ENCODE peak calls at places on chromosomes 7 and 10, in six cellular contexts. One of them, this sample, is unnamed. For H3K27me3, the result is how much of the 10 kb centered on the place peaks cover.

GRCh38 chr7:45092100-45092930 is 3.5 kb upstream of the NACAD start:
- DNase-seq in tibial nerve: no peak
- DNase-seq in upper lobe of left lung: no peak
- DNase-seq in HL-60: no peak
- DNase-seq in cardiac muscle cell: no peak
- DNase-seq in neural progenitor cell: no peak
- DNase-seq in this sample: no peak

GRCh38 chr7:34337163-34337562 is 320.9 kb upstream of the NPSR1 start:
- DNase-seq in cardiac muscle cell: no peak
- DNase-seq in upper lobe of left lung: no peak
- DNase-seq in neural progenitor cell: no peak
- DNase-seq in tibial nerve: no peak
- DNase-seq in HL-60: no peak
- DNase-seq in this sample: no peak

GRCh38 chr10:12742776-12743175 is 258.7 kb downstream of the CCDC3 start:
- DNase-seq in upper lobe of left lung: no peak
- DNase-seq in neural progenitor cell: no peak
- DNase-seq in HL-60: no peak
- DNase-seq in cardiac muscle cell: no peak
- DNase-seq in tibial nerve: no peak
- DNase-seq in this sample: no peak

GRCh38 chr7:55111007-55111406 is 92.2 kb downstream of the EGFR start:
- DNase-seq in cardiac muscle cell: no peak
- DNase-seq in upper lobe of left lung: peak
- DNase-seq in tibial nerve: no peak
- DNase-seq in HL-60: no peak
- DNase-seq in neural progenitor cell: no peak
- DNase-seq in this sample: no peak

GRCh38 chr10:126630225-126630624 is 40.3 kb downstream of the C10orf90 start:
- DNase-seq in upper lobe of left lung: no peak
- DNase-seq in cardiac muscle cell: no peak
- DNase-seq in tibial nerve: no peak
- DNase-seq in neural progenitor cell: no peak
- DNase-seq in HL-60: no peak
- DNase-seq in this sample: no peak

GRCh38 chr10:85532821-85533220 is 833.8 kb downstream of the GRID1 start:
- DNase-seq in neural progenitor cell: no peak
- DNase-seq in cardiac muscle cell: no peak
- DNase-seq in tibial nerve: no peak
- DNase-seq in HL-60: no peak
- DNase-seq in upper lobe of left lung: no peak
- DNase-seq in this sample: no peak

GRCh38 chr10:70379581-70380176 is 2.7 kb downstream of the LRRC20 start:
- DNase-seq in cardiac muscle cell: no peak
- DNase-seq in tibial nerve: no peak
- DNase-seq in HL-60: peak
- DNase-seq in upper lobe of left lung: no peak
- DNase-seq in neural progenitor cell: peak
- DNase-seq in this sample: no peak

GRCh38 chr10:79207096-79207357 is 138.3 kb downstream of the ZMIZ1 start:
- DNase-seq in neural progenitor cell: no peak
- DNase-seq in tibial nerve: no peak
- DNase-seq in cardiac muscle cell: no peak
- DNase-seq in upper lobe of left lung: no peak
- DNase-seq in HL-60: no peak
- DNase-seq in this sample: no peak

GRCh38 chr10:74255214-74255613 is 104.2 kb downstream of the ADK start:
- DNase-seq in upper lobe of left lung: no peak
- DNase-seq in neural progenitor cell: no peak
- DNase-seq in HL-60: no peak
- DNase-seq in cardiac muscle cell: no peak
- DNase-seq in tibial nerve: no peak
- DNase-seq in this sample: no peak

GRCh38 chr10:17617031-17617911 is at the start of gene HACD1:
- DNase-seq in upper lobe of left lung: peak
- DNase-seq in HL-60: peak
- DNase-seq in tibial nerve: peak
- DNase-seq in cardiac muscle cell: peak
- DNase-seq in neural progenitor cell: peak
- DNase-seq in this sample: peak

DNA sequence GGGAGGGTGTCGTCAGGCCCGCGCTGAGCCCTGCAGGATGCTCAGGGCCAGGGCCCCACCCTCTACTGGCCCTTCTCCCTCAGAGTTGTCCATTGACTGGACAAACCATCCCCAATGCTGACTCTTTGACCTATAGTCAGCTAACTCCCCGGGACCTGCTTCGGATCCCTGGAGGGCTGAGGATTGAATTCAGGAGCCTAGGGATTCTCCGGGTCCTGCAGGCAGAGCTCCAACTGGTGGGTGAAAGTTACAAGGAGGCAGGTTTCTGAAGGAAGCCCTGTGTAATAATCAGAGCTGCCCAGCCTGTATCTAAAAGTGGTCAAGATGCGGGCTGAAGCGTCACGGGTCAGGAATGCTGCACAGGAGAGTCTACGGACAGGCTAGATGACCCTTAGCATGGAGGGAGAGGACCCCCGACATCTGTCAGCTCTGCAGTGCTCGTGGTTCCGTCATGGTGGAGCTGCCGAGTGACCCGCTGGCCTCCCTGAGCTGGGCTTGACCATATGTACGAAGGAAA is 602 bp upstream of the CALHM2 start:
- DNase-seq in upper lobe of left lung: no peak
- DNase-seq in cardiac muscle cell: no peak
- DNase-seq in HL-60: no peak
- DNase-seq in tibial nerve: no peak
- DNase-seq in neural progenitor cell: no peak
- DNase-seq in this sample: no peak
- H3K4me3 ChIP-seq in upper lobe of left lung: peak
- H3K4me3 ChIP-seq in cardiac muscle cell: no peak
- H3K4me3 ChIP-seq in HL-60: peak
- H3K4me3 ChIP-seq in tibial nerve: peak
- H3K4me3 ChIP-seq in neural progenitor cell: peak
- H3K4me3 ChIP-seq in this sample: peak

GRCh38 chr7:52269669-52270068 is 765.8 kb upstream of the POM121L12 start:
- DNase-seq in HL-60: no peak
- DNase-seq in tibial nerve: no peak
- DNase-seq in upper lobe of left lung: no peak
- DNase-seq in neural progenitor cell: no peak
- DNase-seq in cardiac muscle cell: no peak
- DNase-seq in this sample: no peak

GRCh38 chr7:52271663-52272062 is 763.8 kb upstream of the POM121L12 start:
- DNase-seq in neural progenitor cell: no peak
- DNase-seq in cardiac muscle cell: no peak
- DNase-seq in upper lobe of left lung: no peak
- DNase-seq in tibial nerve: no peak
- DNase-seq in HL-60: no peak
- DNase-seq in this sample: no peak

GRCh38 chr7:52273685-52274610 is 761.5 kb upstream of the POM121L12 start:
- DNase-seq in cardiac muscle cell: no peak
- DNase-seq in upper lobe of left lung: no peak
- DNase-seq in HL-60: no peak
- DNase-seq in neural progenitor cell: no peak
- DNase-seq in tibial nerve: no peak
- DNase-seq in this sample: peak

DNA sequence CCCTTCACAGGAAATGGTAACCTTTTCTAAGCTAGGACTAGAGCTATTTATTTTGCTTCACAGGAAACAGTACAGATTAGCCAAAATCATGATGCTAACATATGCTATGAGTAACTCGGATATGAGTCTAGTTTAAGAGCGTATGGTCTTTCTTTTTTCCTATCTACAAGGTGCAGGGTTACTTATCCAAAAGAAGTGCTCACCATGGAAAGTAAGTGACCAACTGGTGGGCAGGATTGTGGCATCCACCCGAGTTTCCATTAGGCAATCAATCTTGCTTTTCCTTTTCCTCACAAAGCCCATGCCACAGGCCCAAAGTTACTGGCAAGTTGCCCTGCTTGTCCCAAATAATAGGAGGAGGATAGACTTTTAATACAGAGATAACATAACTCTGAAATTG is 765.1 kb upstream of the POM121L12 start:
- DNase-seq in tibial nerve: no peak
- DNase-seq in HL-60: no peak
- DNase-seq in upper lobe of left lung: no peak
- DNase-seq in cardiac muscle cell: no peak
- DNase-seq in neural progenitor cell: no peak
- DNase-seq in this sample: no peak
- TF ChIP-seq CTCF in tibial nerve: no peak
- TF ChIP-seq CTCF in HL-60: no peak
- TF ChIP-seq CTCF in upper lobe of left lung: no peak
- TF ChIP-seq CTCF in cardiac muscle cell: no peak
- TF ChIP-seq CTCF in neural progenitor cell: no peak
- TF ChIP-seq CTCF in this sample: no peak

GRCh38 chr10:44913312-44914079 is 2.4 kb downstream of the TMEM72 start:
- DNase-seq in tibial nerve: no peak
- DNase-seq in cardiac muscle cell: peak
- DNase-seq in upper lobe of left lung: no peak
- DNase-seq in neural progenitor cell: no peak
- DNase-seq in HL-60: no peak
- DNase-seq in this sample: no peak

GRCh38 chr10:44911081-44911540 is at the start of gene TMEM72:
- DNase-seq in tibial nerve: no peak
- DNase-seq in cardiac muscle cell: peak
- DNase-seq in neural progenitor cell: peak
- DNase-seq in upper lobe of left lung: peak
- DNase-seq in HL-60: no peak
- DNase-seq in this sample: no peak

GRCh38 chr10:44911951-44912350 is 814 bp downstream of the TMEM72 start:
- DNase-seq in tibial nerve: no peak
- DNase-seq in HL-60: no peak
- DNase-seq in cardiac muscle cell: no peak
- DNase-seq in upper lobe of left lung: no peak
- DNase-seq in neural progenitor cell: no peak
- DNase-seq in this sample: no peak

GRCh38 chr10:44917848-44918247 is 6.7 kb downstream of the TMEM72 start:
- DNase-seq in upper lobe of left lung: no peak
- DNase-seq in tibial nerve: no peak
- DNase-seq in cardiac muscle cell: no peak
- DNase-seq in neural progenitor cell: no peak
- DNase-seq in HL-60: no peak
- DNase-seq in this sample: no peak

DNA sequence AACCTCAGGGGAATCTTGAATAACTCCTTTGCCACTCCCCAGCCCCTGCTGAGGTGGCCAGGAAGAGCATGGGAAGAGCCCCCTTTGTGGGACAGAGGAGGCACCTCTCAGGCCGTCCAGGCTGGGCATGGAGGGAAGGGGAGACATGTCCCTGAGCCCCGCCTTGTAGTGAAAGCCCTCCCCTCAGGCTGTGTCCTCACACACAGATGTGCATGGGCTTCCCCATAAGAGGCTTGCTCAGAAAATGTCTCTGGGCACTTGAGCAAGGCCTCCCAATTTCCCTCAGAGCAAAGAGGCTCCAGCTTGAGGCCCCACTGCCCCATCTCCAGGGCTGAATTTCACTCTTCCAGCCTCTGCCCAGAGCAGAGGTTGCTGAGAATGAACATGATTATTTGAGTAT is 3.8 kb downstream of the TMEM72 start:
- DNase-seq in upper lobe of left lung: no peak
- DNase-seq in cardiac muscle cell: no peak
- DNase-seq in neural progenitor cell: no peak
- DNase-seq in tibial nerve: no peak
- DNase-seq in HL-60: no peak
- DNase-seq in this sample: no peak
- H3K27me3 ChIP-seq in upper lobe of left lung: under half
- H3K27me3 ChIP-seq in cardiac muscle cell: under half
- H3K27me3 ChIP-seq in neural progenitor cell: under half
- H3K27me3 ChIP-seq in tibial nerve: under half
- H3K27me3 ChIP-seq in HL-60: under half
- H3K27me3 ChIP-seq in this sample: under half

GRCh38 chr10:21516270-21517131 is 9.0 kb downstream of the SKIDA1 start:
- DNase-seq in HL-60: no peak
- DNase-seq in cardiac muscle cell: peak
- DNase-seq in tibial nerve: no peak
- DNase-seq in upper lobe of left lung: peak
- DNase-seq in neural progenitor cell: peak
- DNase-seq in this sample: peak

GRCh38 chr10:21518629-21519321 is 6.7 kb downstream of the SKIDA1 start:
- DNase-seq in cardiac muscle cell: peak
- DNase-seq in upper lobe of left lung: no peak
- DNase-seq in neural progenitor cell: peak
- DNase-seq in HL-60: no peak
- DNase-seq in tibial nerve: no peak
- DNase-seq in this sample: no peak

GRCh38 chr10:21517983-21518628 is 7.4 kb downstream of the SKIDA1 start:
- DNase-seq in neural progenitor cell: peak
- DNase-seq in tibial nerve: no peak
- DNase-seq in cardiac muscle cell: peak
- DNase-seq in HL-60: no peak
- DNase-seq in upper lobe of left lung: no peak
- DNase-seq in this sample: no peak

GRCh38 chr10:21515581-21516269 is 9.8 kb downstream of the SKIDA1 start:
- DNase-seq in neural progenitor cell: peak
- DNase-seq in HL-60: no peak
- DNase-seq in upper lobe of left lung: no peak
- DNase-seq in tibial nerve: no peak
- DNase-seq in cardiac muscle cell: no peak
- DNase-seq in this sample: no peak

GRCh38 chr10:21517134-21517982 is 8.1 kb downstream of the SKIDA1 start:
- DNase-seq in upper lobe of left lung: peak
- DNase-seq in cardiac muscle cell: peak
- DNase-seq in tibial nerve: no peak
- DNase-seq in neural progenitor cell: peak
- DNase-seq in HL-60: no peak
- DNase-seq in this sample: peak
- H3K4me3 ChIP-seq in upper lobe of left lung: peak
- H3K4me3 ChIP-seq in cardiac muscle cell: peak
- H3K4me3 ChIP-seq in tibial nerve: peak
- H3K4me3 ChIP-seq in neural progenitor cell: peak
- H3K4me3 ChIP-seq in HL-60: peak
- H3K4me3 ChIP-seq in this sample: peak

GRCh38 chr7:30285067-30285530 is 702 bp downstream of the ZNRF2 start:
- DNase-seq in upper lobe of left lung: peak
- DNase-seq in neural progenitor cell: peak
- DNase-seq in cardiac muscle cell: peak
- DNase-seq in HL-60: no peak
- DNase-seq in tibial nerve: no peak
- DNase-seq in this sample: no peak
- TF ChIP-seq CTCF in upper lobe of left lung: no peak
- TF ChIP-seq CTCF in neural progenitor cell: no peak
- TF ChIP-seq CTCF in cardiac muscle cell: no peak
- TF ChIP-seq CTCF in HL-60: no peak
- TF ChIP-seq CTCF in tibial nerve: no peak
- TF ChIP-seq CTCF in this sample: no peak

DNA sequence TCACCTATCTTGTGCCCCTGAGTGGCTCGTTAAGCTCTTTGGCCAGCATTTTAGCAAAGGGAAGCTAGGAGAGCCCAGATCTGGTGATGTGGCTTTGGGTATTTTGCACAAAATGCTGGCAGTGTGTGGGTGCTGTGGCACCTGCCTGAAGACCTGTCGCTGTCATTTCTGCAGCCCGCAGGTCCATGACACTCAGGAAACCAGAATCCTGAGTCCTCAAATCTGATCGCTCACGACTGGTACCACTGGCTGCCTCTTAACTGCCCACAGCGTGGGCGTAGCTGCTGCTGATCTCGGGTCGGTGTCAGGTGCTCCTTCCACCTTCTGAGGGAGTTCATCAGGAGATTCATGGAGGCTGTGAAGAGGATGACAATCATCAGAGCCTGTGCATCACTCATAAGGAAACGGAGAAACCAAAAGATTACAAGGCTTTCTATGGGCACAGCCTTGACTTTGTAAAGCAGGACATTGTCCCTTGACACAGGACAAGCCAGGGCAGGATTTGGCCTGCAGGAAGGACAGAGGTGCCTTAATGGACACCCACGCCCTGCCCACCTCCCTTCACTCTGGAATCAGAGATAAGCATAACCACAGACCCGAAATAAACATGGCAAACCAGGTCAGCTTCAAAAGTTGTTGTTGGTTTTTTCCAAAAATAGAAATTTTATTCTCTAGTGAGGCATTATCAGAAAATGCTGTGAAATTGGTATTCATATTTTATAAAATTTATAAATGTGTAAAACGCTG is 71.0 kb upstream of the STK17A start:
- DNase-seq in tibial nerve: no peak
- DNase-seq in HL-60: no peak
- DNase-seq in cardiac muscle cell: no peak
- DNase-seq in neural progenitor cell: no peak
- DNase-seq in upper lobe of left lung: no peak
- DNase-seq in this sample: no peak
- H3K27me3 ChIP-seq in tibial nerve: under half
- H3K27me3 ChIP-seq in HL-60: under half
- H3K27me3 ChIP-seq in cardiac muscle cell: under half
- H3K27me3 ChIP-seq in neural progenitor cell: under half
- H3K27me3 ChIP-seq in upper lobe of left lung: under half
- H3K27me3 ChIP-seq in this sample: under half

This sample was measured in GM06990.